ENCODE peak calls at places on chromosome 11, in six cellular contexts. P is AG04450; Y is activated effector memory CD4-positive, alpha-beta T cell treated with Interleukin-2 at 50 U/mL for 16 hours; A is OCI-LY7; S is AG09309; X is dorsolateral prefrontal cortex. V is an unnamed sample.

GRCh38 chr11:110196241-110196754 is 100.1 kb downstream of the RDX start:
- DNase-seq in X (no peak), P (no peak), S (no peak), Y (no peak), A (no peak), V (peak)

GRCh38 chr11:116601734-116602636 is 170.8 kb downstream of the BUD13 start:
- DNase-seq in P (no peak), X (peak), Y (no peak), A (no peak), S (no peak), V (peak)

GRCh38 chr11:6544921-6545850 is 48.1 kb downstream of the DNHD1 start:
- DNase-seq in A (no peak), X (no peak), Y (no peak), P (no peak), S (no peak), V (no peak)

GRCh38 chr11:58301576-58301975 is 33.5 kb upstream of the OR10W1 start:
- DNase-seq in P (peak), Y (no peak), X (no peak), A (no peak), S (peak), V (peak)

GRCh38 chr11:105181100-105181499 is 41.5 kb upstream of the CARD18 start:
- DNase-seq in Y (no peak), X (no peak), A (no peak), P (no peak), S (no peak), V (no peak)

GRCh38 chr11:63944987-63945386 is 6.2 kb downstream of the NAA40 start:
- DNase-seq in P (no peak), X (no peak), A (no peak), Y (no peak), S (no peak), V (no peak)

GRCh38 chr11:8870461-8871282 is 40.3 kb upstream of the AKIP1 start:
- DNase-seq in P (peak), Y (no peak), S (no peak), A (no peak), X (peak), V (no peak)

GRCh38 chr11:113351061-113351460 is 36.5 kb upstream of the ANKK1 start:
- DNase-seq in S (no peak), X (no peak), A (no peak), P (no peak), Y (no peak), V (no peak)

GRCh38 chr11:130999086-130999485 is 82.8 kb upstream of the SNX19 start:
- DNase-seq in S (peak), P (no peak), A (no peak), Y (no peak), X (no peak), V (no peak)

GRCh38 chr11:19326499-19326898 is 85.8 kb upstream of the E2F8 start:
- DNase-seq in S (no peak), A (no peak), Y (no peak), X (no peak), P (no peak), V (no peak)

GRCh38 chr11:58776891-58777451 is 45.2 kb upstream of the GLYAT start:
- DNase-seq in Y (no peak), X (no peak), P (no peak), A (no peak), S (no peak), V (no peak)

GRCh38 chr11:43985386-43985752 is 42.9 kb downstream of the C11orf96 start:
- DNase-seq in S (no peak), X (no peak), Y (no peak), P (no peak), A (no peak), V (no peak)

V was measured in HS-5.